ENCODE peak calls at places on chromosome 20, in seven cellular contexts. One of them, this sample, is unnamed.

GRCh38 chr20:24663496-24663895 is 194.1 kb downstream of the SYNDIG1 start:
- DNase-seq in psoas muscle: no peak
- DNase-seq in IMR-90: no peak
- DNase-seq in stimulated activated naive CD4-positive, alpha-beta T cell: no peak
- DNase-seq in progenitor cell of endocrine pancreas: no peak
- DNase-seq in A172: no peak
- DNase-seq in NCI-H748 treated with DMSO at 0.1 percent for 48 hours: no peak
- DNase-seq in this sample: no peak

GRCh38 chr20:52025938-52026337 is 165.6 kb downstream of the ZFP64 start:
- DNase-seq in psoas muscle: no peak
- DNase-seq in IMR-90: peak; percentile 57
- DNase-seq in stimulated activated naive CD4-positive, alpha-beta T cell: no peak
- DNase-seq in progenitor cell of endocrine pancreas: no peak
- DNase-seq in A172: no peak
- DNase-seq in NCI-H748 treated with DMSO at 0.1 percent for 48 hours: no peak
- DNase-seq in this sample: no peak

GRCh38 chr20:12455152-12455551 is 537.5 kb downstream of the BTBD3 start:
- DNase-seq in psoas muscle: no peak
- DNase-seq in IMR-90: no peak
- DNase-seq in stimulated activated naive CD4-positive, alpha-beta T cell: no peak
- DNase-seq in progenitor cell of endocrine pancreas: no peak
- DNase-seq in A172: no peak
- DNase-seq in NCI-H748 treated with DMSO at 0.1 percent for 48 hours: no peak
- DNase-seq in this sample: no peak

GRCh38 chr20:54698373-54698772 is 223.0 kb downstream of the DOK5 start:
- DNase-seq in psoas muscle: no peak
- DNase-seq in IMR-90: no peak
- DNase-seq in stimulated activated naive CD4-positive, alpha-beta T cell: no peak
- DNase-seq in progenitor cell of endocrine pancreas: no peak
- DNase-seq in A172: no peak
- DNase-seq in NCI-H748 treated with DMSO at 0.1 percent for 48 hours: no peak
- DNase-seq in this sample: no peak

GRCh38 chr20:49479785-49480184 is 2.7 kb downstream of the KCNB1 start:
- DNase-seq in psoas muscle: no peak
- DNase-seq in IMR-90: no peak
- DNase-seq in stimulated activated naive CD4-positive, alpha-beta T cell: no peak
- DNase-seq in progenitor cell of endocrine pancreas: no peak
- DNase-seq in A172: no peak
- DNase-seq in NCI-H748 treated with DMSO at 0.1 percent for 48 hours: no peak
- DNase-seq in this sample: no peak

GRCh38 chr20:42721923-42722322 is 467.8 kb downstream of the PTPRT start:
- DNase-seq in psoas muscle: no peak
- DNase-seq in IMR-90: no peak
- DNase-seq in stimulated activated naive CD4-positive, alpha-beta T cell: no peak
- DNase-seq in progenitor cell of endocrine pancreas: no peak
- DNase-seq in A172: no peak
- DNase-seq in NCI-H748 treated with DMSO at 0.1 percent for 48 hours: no peak
- DNase-seq in this sample: no peak

GRCh38 chr20:21705466-21706344 is at the start of gene PAX1:
- DNase-seq in psoas muscle: no peak
- DNase-seq in IMR-90: no peak
- DNase-seq in stimulated activated naive CD4-positive, alpha-beta T cell: no peak
- DNase-seq in progenitor cell of endocrine pancreas: no peak
- DNase-seq in A172: no peak
- DNase-seq in NCI-H748 treated with DMSO at 0.1 percent for 48 hours: peak; percentile 28
- DNase-seq in this sample: peak; percentile 38

GRCh38 chr20:33474097-33474846 is 15.6 kb upstream of the CBFA2T2 start:
- DNase-seq in psoas muscle: no peak
- DNase-seq in IMR-90: no peak
- DNase-seq in stimulated activated naive CD4-positive, alpha-beta T cell: no peak
- DNase-seq in progenitor cell of endocrine pancreas: no peak
- DNase-seq in A172: no peak
- DNase-seq in NCI-H748 treated with DMSO at 0.1 percent for 48 hours: no peak
- DNase-seq in this sample: no peak

GRCh38 chr20:39849664-39850063 is 839.4 kb downstream of the MAFB start:
- DNase-seq in psoas muscle: peak; percentile 86
- DNase-seq in IMR-90: peak; percentile 94
- DNase-seq in stimulated activated naive CD4-positive, alpha-beta T cell: no peak
- DNase-seq in progenitor cell of endocrine pancreas: no peak
- DNase-seq in A172: peak; percentile 93
- DNase-seq in NCI-H748 treated with DMSO at 0.1 percent for 48 hours: no peak
- DNase-seq in this sample: no peak

GRCh38 chr20:63325021-63325471 is 32.1 kb downstream of the COL20A1 start:
- DNase-seq in psoas muscle: peak; percentile 5
- DNase-seq in IMR-90: no peak
- DNase-seq in stimulated activated naive CD4-positive, alpha-beta T cell: no peak
- DNase-seq in progenitor cell of endocrine pancreas: no peak
- DNase-seq in A172: no peak
- DNase-seq in NCI-H748 treated with DMSO at 0.1 percent for 48 hours: no peak
- DNase-seq in this sample: no peak

GRCh38 chr20:44910690-44911262 is 916 bp downstream of the PABPC1L start:
- DNase-seq in psoas muscle: no peak
- DNase-seq in IMR-90: no peak
- DNase-seq in stimulated activated naive CD4-positive, alpha-beta T cell: no peak
- DNase-seq in progenitor cell of endocrine pancreas: no peak
- DNase-seq in A172: no peak
- DNase-seq in NCI-H748 treated with DMSO at 0.1 percent for 48 hours: no peak
- DNase-seq in this sample: no peak

GRCh38 chr20:25269057-25269832 is 21.4 kb downstream of the PYGB start:
- DNase-seq in psoas muscle: peak; percentile 3
- DNase-seq in IMR-90: no peak
- DNase-seq in stimulated activated naive CD4-positive, alpha-beta T cell: no peak
- DNase-seq in progenitor cell of endocrine pancreas: no peak
- DNase-seq in A172: no peak
- DNase-seq in NCI-H748 treated with DMSO at 0.1 percent for 48 hours: no peak
- DNase-seq in this sample: no peak

GRCh38 chr20:19026121-19026878 is 186.1 kb upstream of the SLC24A3 start:
- DNase-seq in psoas muscle: no peak
- DNase-seq in IMR-90: no peak
- DNase-seq in stimulated activated naive CD4-positive, alpha-beta T cell: no peak
- DNase-seq in progenitor cell of endocrine pancreas: no peak
- DNase-seq in A172: no peak
- DNase-seq in NCI-H748 treated with DMSO at 0.1 percent for 48 hours: no peak
- DNase-seq in this sample: no peak

GRCh38 chr20:50992733-50993457 is 30.0 kb downstream of the KCNG1 start:
- DNase-seq in psoas muscle: no peak
- DNase-seq in IMR-90: peak; percentile 69
- DNase-seq in stimulated activated naive CD4-positive, alpha-beta T cell: no peak
- DNase-seq in progenitor cell of endocrine pancreas: no peak
- DNase-seq in A172: peak; percentile 85
- DNase-seq in NCI-H748 treated with DMSO at 0.1 percent for 48 hours: peak; percentile 4
- DNase-seq in this sample: peak; percentile 61